ENCODE peak calls at places on chromosome 22, in seven cellular contexts. A is activated CD4-positive, alpha-beta T cell treated with anti-CD3 and anti-CD28 coated beads, Interleukin-2, amount 50 U/mL, for 48 hours; T is activated CD8-positive, alpha-beta memory T cell treated with anti-CD3 and anti-CD28 coated beads, Interleukin-2, amount 50 U/mL, for 4 hours; V is T-cell; H is activated T-cell treated with anti-CD3 and anti-CD28 coated beads for 1 hour; G is DMS 273 treated with DMSO at 0.1 percent for 48 hours; E is GM04503. X is an unnamed sample.

GRCh38 chr22:20607157-20607907 is 99.9 kb downstream of the MED15 start:
- DNase-seq in V (no peak), T (no peak), G (no peak), E (no peak), H (no peak), A (no peak), X (peak)

GRCh38 chr22:39087098-39087497 is 9.9 kb upstream of the APOBEC3H start:
- DNase-seq in V (no peak), H (no peak), A (no peak), T (no peak), G (no peak), E (no peak), X (no peak)

GRCh38 chr22:32130464-32130863 is 28.6 kb downstream of the C22orf42 start:
- DNase-seq in A (no peak), T (no peak), E (no peak), V (no peak), G (no peak), H (no peak), X (no peak)

GRCh38 chr22:19126874-19127273 is 4.2 kb upstream of the TSSK2 start:
- DNase-seq in T (no peak), A (no peak), E (no peak), V (no peak), H (no peak), G (no peak), X (no peak)

GRCh38 chr22:17807571-17808410 is 33.5 kb upstream of the BID start:
- DNase-seq in G (no peak), E (peak), A (no peak), V (no peak), H (no peak), T (no peak), X (no peak)

GRCh38 chr22:19767427-19768380 is 7.1 kb downstream of the TBX1 start:
- DNase-seq in V (no peak), E (no peak), G (no peak), T (no peak), H (no peak), A (no peak), X (peak)

GRCh38 chr22:19419086-19419463 is 12.5 kb downstream of the HIRA start:
- DNase-seq in V (no peak), E (no peak), T (no peak), H (no peak), A (no peak), G (no peak), X (no peak)

GRCh38 chr22:44410396-44411056 is 87.5 kb downstream of the RTL6 start:
- DNase-seq in H (no peak), V (no peak), E (no peak), G (no peak), A (no peak), T (peak), X (no peak)

GRCh38 chr22:22362311-22362710 is 117.7 kb downstream of the VPREB1 start:
- DNase-seq in G (no peak), T (no peak), V (no peak), A (no peak), H (no peak), E (no peak), X (no peak)

GRCh38 chr22:50683086-50683993 is 10.7 kb downstream of the SHANK3 start:
- DNase-seq in A (no peak), T (peak), H (no peak), G (no peak), V (no peak), E (no peak), X (no peak)

GRCh38 chr22:35785181-35785923 is 67.7 kb downstream of the APOL5 start:
- DNase-seq in T (no peak), G (no peak), H (no peak), E (peak), V (no peak), A (no peak), X (no peak)

GRCh38 chr22:49235463-49236300 is 592.0 kb downstream of the BRD1 start:
- DNase-seq in E (no peak), H (no peak), V (no peak), A (no peak), G (no peak), T (no peak), X (no peak)

GRCh38 chr22:48359613-48359965 is 1468.1 kb downstream of the BRD1 start:
- DNase-seq in E (no peak), T (no peak), G (no peak), H (no peak), A (no peak), V (no peak), X (peak)

GRCh38 chr22:33923660-33924246 is 3.5 kb upstream of the LARGE1 start:
- DNase-seq in H (no peak), A (peak), G (no peak), V (no peak), T (no peak), E (no peak), X (peak)

GRCh38 chr22:17154971-17155370 is 4.1 kb downstream of the HDHD5 start:
- DNase-seq in E (no peak), H (no peak), A (no peak), T (no peak), G (no peak), V (no peak), X (no peak)